ENCODE peak calls at places on chromosome 19, in four cellular contexts. N, M, J and A are unnamed samples.

GRCh38 chr19:49916839-49917733 is 11.9 kb upstream of the ATF5 start:
- DNase-seq in N (no peak), M (no peak), J (no peak), A (no peak)

GRCh38 chr19:41089955-41090354 is 1.7 kb downstream of the CYP2A13 start:
- DNase-seq in N (no peak), M (no peak), J (no peak), A (no peak)

GRCh38 chr19:7762719-7763293 is at the start of gene CLEC4M:
- DNase-seq in N (no peak), M (no peak), J (no peak), A (no peak)

GRCh38 chr19:28419312-28419711 is 793.6 kb downstream of the UQCRFS1 start:
- DNase-seq in N (no peak), M (no peak), J (no peak), A (no peak)

GRCh38 chr19:47891923-47892666 is 6.0 kb upstream of the SULT2A1 start:
- DNase-seq in N (no peak), M (peak; percentile 99), J (peak; percentile 81), A (no peak)

GRCh38 chr19:49469828-49470614 is 4.0 kb upstream of the FLT3LG start:
- DNase-seq in N (no peak), M (no peak), J (peak; percentile 29), A (no peak)

GRCh38 chr19:16920816-16921529 is 32.2 kb downstream of the F2RL3 start:
- DNase-seq in N (peak; percentile 42), M (no peak), J (peak; percentile 91), A (no peak)

GRCh38 chr19:19459707-19460251 is 54.3 kb downstream of the GATAD2A start:
- DNase-seq in N (no peak), M (no peak), J (no peak), A (peak; percentile 10)

GRCh38 chr19:12837225-12837624 is 1.1 kb upstream of the MAST1 start:
- DNase-seq in N (no peak), M (no peak), J (peak; percentile 39), A (no peak)

GRCh38 chr19:47124937-47125668 is 5.5 kb upstream of the SAE1 start:
- DNase-seq in N (peak; percentile 85), M (peak; percentile 78), J (peak; percentile 70), A (no peak)

GRCh38 chr19:22052644-22053013 is 345 bp downstream of the ZNF257 start:
- DNase-seq in N (no peak), M (no peak), J (peak; percentile 4), A (no peak)

GRCh38 chr19:42271861-42272534 is 2.9 kb downstream of the CIC start:
- DNase-seq in N (no peak), M (no peak), J (no peak), A (no peak)

GRCh38 chr19:6414033-6414643 is 10.5 kb downstream of the KHSRP start:
- DNase-seq in N (no peak), M (no peak), J (no peak), A (no peak)

GRCh38 chr19:51708811-51709210 is 15.0 kb downstream of the HAS1 start:
- DNase-seq in N (no peak), M (no peak), J (no peak), A (no peak)

GRCh38 chr19:58182577-58182988 is 278 bp upstream of the ZNF274 start:
- DNase-seq in N (no peak), M (no peak), J (peak; percentile 99), A (no peak)

GRCh38 chr19:31583148-31583547 is 233.9 kb upstream of the TSHZ3 start:
- DNase-seq in N (no peak), M (no peak), J (no peak), A (no peak)

GRCh38 chr19:1377965-1378785 is 5.5 kb upstream of the NDUFS7 start:
- DNase-seq in N (no peak), M (no peak), J (no peak), A (no peak)

GRCh38 chr19:48780684-48781391 is 25.5 kb downstream of the FGF21 start:
- DNase-seq in N (no peak), M (peak; percentile 88), J (peak; percentile 44), A (no peak)

GRCh38 chr19:52735734-52736133 is 890 bp upstream of the ZNF611 start:
- DNase-seq in N (no peak), M (peak; percentile 51), J (no peak), A (no peak)

GRCh38 chr19:12314553-12314952 is 18.9 kb downstream of the ZNF563 start:
- DNase-seq in N (no peak), M (peak; percentile 85), J (no peak), A (no peak)

GRCh38 chr19:55801416-55801815 is 30.4 kb downstream of the NLRP11 start:
- DNase-seq in N (no peak), M (no peak), J (no peak), A (no peak)

GRCh38 chr19:3250675-3251074 is 26.2 kb downstream of the CELF5 start:
- DNase-seq in N (peak; percentile 42), M (peak; percentile 13), J (peak; percentile 65), A (no peak)

GRCh38 chr19:30167976-30168635 is 204.1 kb upstream of the ZNF536 start:
- DNase-seq in N (no peak), M (no peak), J (no peak), A (no peak)

GRCh38 chr19:32201211-32201610 is 144.2 kb upstream of the ZNF507 start:
- DNase-seq in N (no peak), M (no peak), J (no peak), A (no peak)

GRCh38 chr19:48510421-48511268 is 990 bp downstream of the LMTK3 start:
- DNase-seq in N (no peak), M (no peak), J (peak; percentile 67), A (no peak)

GRCh38 chr19:13968999-13969398 is 16.7 kb downstream of the DCAF15 start:
- DNase-seq in N (no peak), M (no peak), J (no peak), A (no peak)

GRCh38 chr19:19079571-19079970 is 15.8 kb downstream of the SLC25A42 start:
- DNase-seq in N (no peak), M (no peak), J (no peak), A (no peak)

GRCh38 chr19:38015771-38016170 is 108.8 kb downstream of the SIPA1L3 start:
- DNase-seq in N (no peak), M (no peak), J (no peak), A (no peak)

GRCh38 chr19:10430505-10431253 is 10.3 kb downstream of the PDE4A start:
- DNase-seq in N (no peak), M (no peak), J (peak; percentile 90), A (no peak)

GRCh38 chr19:48969276-48970138 is 4.4 kb downstream of the FTL start:
- DNase-seq in N (no peak), M (no peak), J (peak; percentile 84), A (no peak)

GRCh38 chr19:19348266-19348665 is 27.6 kb downstream of the MAU2 start:
- DNase-seq in N (no peak), M (no peak), J (no peak), A (no peak)

DNA sequence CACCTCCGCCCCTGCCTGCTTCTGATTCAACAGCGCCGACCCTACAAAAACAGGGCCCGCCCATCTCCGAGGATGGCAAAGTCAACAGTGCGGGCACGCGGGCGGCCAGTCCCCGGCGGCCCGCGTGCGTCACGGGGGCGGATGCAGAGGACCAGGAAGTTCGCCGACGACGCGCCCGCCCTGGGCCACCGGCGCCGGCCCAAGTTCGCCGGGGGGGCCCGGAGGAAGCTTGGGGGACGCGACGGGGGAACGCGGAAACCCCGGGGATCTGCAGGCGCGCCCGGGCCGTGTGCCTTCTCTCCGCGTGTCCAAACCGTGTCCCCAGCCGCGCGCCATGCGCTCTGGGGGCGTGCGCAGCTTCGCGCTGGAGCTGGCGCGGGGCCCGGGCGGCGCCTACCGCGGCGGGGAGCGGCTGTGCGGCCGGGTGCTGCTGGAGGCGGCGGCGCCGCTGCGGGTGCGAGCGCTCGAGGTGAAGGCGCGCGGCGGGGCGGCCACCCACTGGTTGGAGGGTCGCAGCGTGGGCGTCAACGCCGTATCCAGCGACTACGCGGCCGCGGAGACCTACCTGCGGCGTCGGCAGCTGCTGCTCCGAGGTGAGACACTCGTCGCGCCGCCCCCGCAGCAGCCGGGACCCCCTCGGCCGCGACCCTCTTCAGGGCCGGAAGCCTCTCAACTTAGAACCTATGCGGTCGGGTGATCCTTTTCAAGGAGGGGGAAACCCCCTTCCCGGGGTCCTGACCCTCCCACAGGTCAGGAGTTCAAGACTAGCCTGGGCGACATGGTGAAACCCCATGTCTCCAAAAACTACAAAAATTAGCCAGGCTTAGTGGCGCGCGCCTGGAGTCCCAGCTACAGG is 6.8 kb upstream of the ARRDC2 start:
- DNase-seq in N (peak; percentile 81), M (peak; percentile 70), J (peak; percentile 86), A (no peak)
- H3K4me3 ChIP-seq in N (peak overlapping the region; percentile 87), M (peak overlapping the region; percentile 57), J (peak overlapping the region; percentile 87), A (peak overlapping the region; percentile 67)

GRCh38 chr19:35048911-35049411 is 7.4 kb downstream of the HPN start:
- DNase-seq in N (no peak), M (no peak), J (no peak), A (no peak)
- TF ChIP-seq TCF7L2 in N (no peak), M (no peak), J (no peak), A (no peak)

GRCh38 chr19:46017095-46017429 is 5.8 kb downstream of the PGLYRP1 start:
- DNase-seq in N (no peak), M (no peak), J (no peak), A (no peak)

GRCh38 chr19:46015961-46016425 is 6.9 kb downstream of the PGLYRP1 start:
- DNase-seq in N (no peak), M (no peak), J (no peak), A (no peak)

GRCh38 chr19:46015080-46015960 is 7.5 kb downstream of the PGLYRP1 start:
- DNase-seq in N (no peak), M (no peak), J (peak; percentile 66), A (no peak)

GRCh38 chr19:46017874-46018675 is 4.8 kb downstream of the PGLYRP1 start:
- DNase-seq in N (no peak), M (no peak), J (no peak), A (no peak)

DNA sequence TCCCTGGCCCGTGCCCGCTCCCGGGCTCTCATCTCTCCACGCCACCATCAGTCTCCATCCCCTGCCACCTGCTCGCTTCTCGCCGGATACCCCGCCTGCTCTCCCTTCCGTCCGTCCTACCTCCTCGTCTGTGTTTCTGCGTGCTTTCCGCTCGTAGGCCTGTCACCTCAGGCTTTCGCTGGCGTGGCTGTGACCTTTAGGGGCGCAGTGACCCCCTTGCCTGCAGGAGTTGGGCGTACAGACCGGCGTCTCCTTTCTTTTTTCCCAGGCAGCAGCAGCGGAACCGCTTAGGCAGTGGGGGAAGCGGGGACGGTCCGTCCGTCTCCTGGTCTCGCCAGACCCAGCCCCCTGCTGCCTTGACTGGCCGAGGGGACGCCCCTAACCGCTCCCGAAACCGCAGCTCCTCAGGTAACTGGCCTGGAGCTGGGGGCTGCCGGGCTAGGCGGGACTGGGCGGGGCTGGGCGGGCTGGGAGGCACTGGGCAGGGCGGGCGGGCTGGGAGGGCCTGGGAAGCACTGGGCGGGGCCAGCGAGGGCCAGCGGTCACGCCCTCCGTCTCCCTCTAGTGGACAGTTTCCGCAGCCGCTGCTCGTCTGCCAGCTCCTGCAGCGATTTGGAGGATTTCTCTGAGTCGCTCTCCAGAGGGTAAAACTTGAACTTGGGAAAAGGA is 6.3 kb downstream of the PGLYRP1 start:
- DNase-seq in N (peak; percentile 45), M (peak; percentile 43), J (peak; percentile 93), A (no peak)
- H3K4me3 ChIP-seq in N (no peak overlapping the region), M (peak overlapping the region; percentile 42), J (peak overlapping the region; percentile 37), A (peak overlapping the region; percentile 48)

DNA sequence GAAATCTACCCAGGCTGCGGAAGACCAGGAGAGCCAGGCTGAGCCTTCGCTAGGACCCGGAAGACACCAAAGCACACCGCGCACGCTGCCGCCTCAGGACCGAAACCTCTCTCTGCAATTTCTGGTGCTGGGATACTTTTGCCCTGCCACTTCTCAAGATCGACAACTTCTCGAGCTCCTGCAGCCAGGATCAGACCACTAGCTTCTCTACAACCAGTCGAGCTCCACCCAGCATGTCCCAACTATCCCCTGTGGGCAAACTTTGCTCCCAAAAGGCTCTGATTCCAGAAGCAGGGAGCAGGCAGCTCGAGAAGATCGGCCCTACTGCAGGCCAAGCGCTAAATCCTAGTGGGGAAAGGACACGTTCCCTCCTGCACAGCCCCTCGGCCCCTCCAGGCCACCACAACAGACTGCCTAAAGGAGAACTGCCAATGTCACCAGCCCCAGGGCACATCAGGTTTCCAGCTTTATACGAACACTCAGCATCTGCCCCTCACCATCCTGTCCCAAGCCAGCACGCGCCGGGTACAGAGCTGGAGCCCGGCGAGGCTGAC is 981 bp downstream of the AKAP8 start:
- DNase-seq in N (no peak), M (peak; percentile 34), J (peak; percentile 54), A (no peak)
- TF ChIP-seq TCF7L2 in N (no peak), M (no peak), J (no peak), A (no peak)